ENCODE peak calls at places on chromosomes 2 and 18, in ten cellular contexts. D, Q, E, C, H, F, T, S, V and Y are unnamed samples.

GRCh38 chr2:35168351-35168750 is 1187.2 kb upstream of the CRIM1 start:
- DNase-seq in D (no peak), Q (no peak), E (no peak), C (no peak), H (no peak), F (no peak), T (no peak), S (no peak), V (no peak), Y (no peak)

GRCh38 chr2:204027105-204027504 is 90.5 kb downstream of the ICOS start:
- DNase-seq in D (peak; percentile 47), Q (no peak), E (peak; percentile 8), C (no peak), H (no peak), F (no peak), T (no peak), S (no peak), V (no peak), Y (no peak)

GRCh38 chr2:190178066-190178722 is 115.7 kb upstream of the MSTN start:
- DNase-seq in D (no peak), Q (no peak), E (no peak), C (no peak), H (no peak), F (no peak), T (no peak), S (no peak), V (no peak), Y (no peak)

GRCh38 chr18:65255417-65255816 is 495.4 kb upstream of the CDH7 start:
- DNase-seq in D (no peak), Q (no peak), E (no peak), C (no peak), H (no peak), F (no peak), T (no peak), S (no peak), V (no peak), Y (no peak)

GRCh38 chr2:187429989-187430388 is 18.1 kb downstream of the CALCRL start:
- DNase-seq in D (peak; percentile 86), Q (no peak), E (no peak), C (no peak), H (no peak), F (no peak), T (peak; percentile 5), S (no peak), V (no peak), Y (no peak)

GRCh38 chr2:158024288-158024898 is 77.3 kb upstream of the UPP2 start:
- DNase-seq in D (no peak), Q (peak; percentile 67), E (peak; percentile 43), C (peak; percentile 26), H (no peak), F (peak; percentile 65), T (peak; percentile 30), S (peak; percentile 27), V (peak; percentile 66), Y (peak; percentile 46)

GRCh38 chr2:101152195-101153076 is 1.3 kb upstream of the TBC1D8 start:
- DNase-seq in D (no peak), Q (no peak), E (no peak), C (no peak), H (no peak), F (no peak), T (peak; percentile 54), S (no peak), V (peak; percentile 41), Y (no peak)

GRCh38 chr2:21267232-21267835 is 143.6 kb downstream of the TDRD15 start:
- DNase-seq in D (no peak), Q (no peak), E (no peak), C (no peak), H (peak; percentile 32), F (no peak), T (no peak), S (no peak), V (no peak), Y (no peak)

GRCh38 chr2:162091325-162092007 is 17.5 kb upstream of the DPP4 start:
- DNase-seq in D (no peak), Q (no peak), E (no peak), C (no peak), H (no peak), F (no peak), T (no peak), S (peak; percentile 20), V (no peak), Y (no peak)

GRCh38 chr2:41968182-41968578 is 79.6 kb upstream of the PKDCC start:
- DNase-seq in D (no peak), Q (no peak), E (no peak), C (no peak), H (no peak), F (no peak), T (no peak), S (no peak), V (no peak), Y (no peak)

GRCh38 chr2:150621800-150622199 is 134.3 kb upstream of the RND3 start:
- DNase-seq in D (peak; percentile 92), Q (no peak), E (no peak), C (no peak), H (no peak), F (no peak), T (peak; percentile 51), S (no peak), V (no peak), Y (no peak)

GRCh38 chr2:229407170-229407569 is 136.1 kb upstream of the PID1 start:
- DNase-seq in D (peak; percentile 87), Q (no peak), E (no peak), C (no peak), H (peak; percentile 78), F (no peak), T (no peak), S (no peak), V (no peak), Y (no peak)

GRCh38 chr2:25398534-25398933 is 56.8 kb upstream of the DNMT3A start:
- DNase-seq in D (no peak), Q (no peak), E (no peak), C (no peak), H (no peak), F (no peak), T (no peak), S (no peak), V (no peak), Y (no peak)

GRCh38 chr18:79928563-79928960 is 22.9 kb downstream of the SLC66A2 start:
- DNase-seq in D (no peak), Q (no peak), E (no peak), C (no peak), H (no peak), F (peak; percentile 17), T (no peak), S (no peak), V (no peak), Y (no peak)

GRCh38 chr2:11466307-11467125 is 555 bp upstream of the E2F6 start:
- DNase-seq in D (no peak), Q (no peak), E (no peak), C (no peak), H (no peak), F (no peak), T (no peak), S (no peak), V (peak; percentile 6), Y (no peak)

GRCh38 chr2:239055756-239056493 is 208.0 kb downstream of the TWIST2 start:
- DNase-seq in D (no peak), Q (peak; percentile 38), E (no peak), C (no peak), H (no peak), F (no peak), T (no peak), S (no peak), V (no peak), Y (no peak)

GRCh38 chr2:188322569-188323531 is 31.2 kb downstream of the GULP1 start:
- DNase-seq in D (peak; percentile 97), Q (no peak), E (no peak), C (no peak), H (no peak), F (no peak), T (no peak), S (no peak), V (no peak), Y (no peak)